ENCODE peak calls at places on chromosome 2, in seven cellular contexts. Y is T-helper 17 cell; B is astrocyte of the spinal cord; M is NCI-H2081 treated with DMSO at 0.1 percent for 48 hours; G is H1; H is type B pancreatic cell; W is stimulated activated CD8-positive, alpha-beta memory T cell treated with anti-CD3 and anti-CD28 coated beads, Interleukin-15, amount 100 ng/mL, for 1 hour. O is an unnamed sample.

GRCh38 chr2:113185643-113186315 is 12.0 kb downstream of the PSD4 start:
- DNase-seq in Y (no peak), B (no peak), M (no peak), G (no peak), H (no peak), W (no peak), O (peak)

GRCh38 chr2:232435805-232436204 is 20.1 kb upstream of the ALPI start:
- DNase-seq in Y (no peak), B (no peak), M (no peak), G (no peak), H (no peak), W (no peak), O (no peak)

GRCh38 chr2:141316606-141317005 is 814.2 kb downstream of the LRP1B start:
- DNase-seq in Y (no peak), B (peak), M (no peak), G (no peak), H (no peak), W (no peak), O (peak)

GRCh38 chr2:65064728-65065552 is 8.7 kb downstream of the CEP68 start:
- DNase-seq in Y (no peak), B (peak), M (no peak), G (no peak), H (no peak), W (no peak), O (peak)

GRCh38 chr2:58571181-58571852 is 330.2 kb upstream of the FANCL start:
- DNase-seq in Y (no peak), B (peak), M (peak), G (peak), H (no peak), W (no peak), O (peak)

GRCh38 chr2:30656079-30656478 is 151.2 kb downstream of the CAPN13 start:
- DNase-seq in Y (no peak), B (peak), M (no peak), G (no peak), H (no peak), W (no peak), O (peak)

GRCh38 chr2:140892911-140893637 is 1237.7 kb downstream of the LRP1B start:
- DNase-seq in Y (no peak), B (peak), M (no peak), G (no peak), H (no peak), W (no peak), O (no peak)

GRCh38 chr2:53087282-53087882 is 680.2 kb upstream of the CHAC2 start:
- DNase-seq in Y (no peak), B (peak), M (no peak), G (no peak), H (no peak), W (no peak), O (no peak)

GRCh38 chr2:160836755-160837154 is 323.5 kb upstream of the TANK start:
- DNase-seq in Y (no peak), B (peak), M (no peak), G (no peak), H (no peak), W (no peak), O (peak)

GRCh38 chr2:14998548-14998947 is 366.0 kb downstream of the LRATD1 start:
- DNase-seq in Y (no peak), B (no peak), M (no peak), G (no peak), H (no peak), W (no peak), O (no peak)

GRCh38 chr2:26621469-26622199 is 19.5 kb downstream of the CIB4 start:
- DNase-seq in Y (no peak), B (peak), M (no peak), G (peak), H (no peak), W (no peak), O (peak)